ENCODE peak calls at places on chromosomes 6 and 20, in ten cellular contexts. One of them, this sample, is unnamed.

GRCh38 chr20:11274137-11274536 is 600.3 kb upstream of the JAG1 start:
- DNase-seq in HTR-8/SVneo: peak
- DNase-seq in astrocyte of the hippocampus: peak
- DNase-seq in tibial artery: no peak
- DNase-seq in CD8-positive, alpha-beta T cell: no peak
- DNase-seq in GDM1: peak
- DNase-seq in BE2C: peak
- DNase-seq in SK-N-SH: peak
- DNase-seq in iPS DF 6.9: peak
- DNase-seq in retina: peak
- DNase-seq in this sample: no peak

GRCh38 chr6:89597988-89598387 is 40.6 kb downstream of the LYRM2 start:
- DNase-seq in HTR-8/SVneo: peak
- DNase-seq in astrocyte of the hippocampus: peak
- DNase-seq in tibial artery: no peak
- DNase-seq in CD8-positive, alpha-beta T cell: no peak
- DNase-seq in GDM1: no peak
- DNase-seq in BE2C: no peak
- DNase-seq in SK-N-SH: peak
- DNase-seq in iPS DF 6.9: no peak
- DNase-seq in retina: peak
- DNase-seq in this sample: no peak

GRCh38 chr20:37417857-37418501 is 72.0 kb downstream of the SRC start:
- DNase-seq in HTR-8/SVneo: no peak
- DNase-seq in astrocyte of the hippocampus: peak
- DNase-seq in tibial artery: no peak
- DNase-seq in CD8-positive, alpha-beta T cell: no peak
- DNase-seq in GDM1: no peak
- DNase-seq in BE2C: no peak
- DNase-seq in SK-N-SH: no peak
- DNase-seq in iPS DF 6.9: no peak
- DNase-seq in retina: peak
- DNase-seq in this sample: no peak

GRCh38 chr6:18262812-18263560 is 1.3 kb downstream of the DEK start:
- DNase-seq in HTR-8/SVneo: no peak
- DNase-seq in astrocyte of the hippocampus: peak
- DNase-seq in tibial artery: no peak
- DNase-seq in CD8-positive, alpha-beta T cell: no peak
- DNase-seq in GDM1: no peak
- DNase-seq in BE2C: no peak
- DNase-seq in SK-N-SH: no peak
- DNase-seq in iPS DF 6.9: no peak
- DNase-seq in retina: peak
- DNase-seq in this sample: no peak

GRCh38 chr6:30918675-30919074 is 4.6 kb downstream of the VARS2 start:
- DNase-seq in HTR-8/SVneo: no peak
- DNase-seq in astrocyte of the hippocampus: no peak
- DNase-seq in tibial artery: no peak
- DNase-seq in CD8-positive, alpha-beta T cell: no peak
- DNase-seq in GDM1: peak
- DNase-seq in BE2C: no peak
- DNase-seq in SK-N-SH: no peak
- DNase-seq in iPS DF 6.9: no peak
- DNase-seq in retina: no peak
- DNase-seq in this sample: no peak

GRCh38 chr20:52031206-52031573 is 160.4 kb downstream of the ZFP64 start:
- DNase-seq in HTR-8/SVneo: peak
- DNase-seq in astrocyte of the hippocampus: no peak
- DNase-seq in tibial artery: no peak
- DNase-seq in CD8-positive, alpha-beta T cell: no peak
- DNase-seq in GDM1: no peak
- DNase-seq in BE2C: no peak
- DNase-seq in SK-N-SH: no peak
- DNase-seq in iPS DF 6.9: no peak
- DNase-seq in retina: no peak
- DNase-seq in this sample: no peak

GRCh38 chr6:25381077-25381476 is 101.9 kb downstream of the CARMIL1 start:
- DNase-seq in HTR-8/SVneo: no peak
- DNase-seq in astrocyte of the hippocampus: no peak
- DNase-seq in tibial artery: no peak
- DNase-seq in CD8-positive, alpha-beta T cell: no peak
- DNase-seq in GDM1: no peak
- DNase-seq in BE2C: no peak
- DNase-seq in SK-N-SH: no peak
- DNase-seq in iPS DF 6.9: no peak
- DNase-seq in retina: no peak
- DNase-seq in this sample: no peak

GRCh38 chr6:43668151-43669028 is 19.2 kb downstream of the MRPS18A start:
- DNase-seq in HTR-8/SVneo: peak
- DNase-seq in astrocyte of the hippocampus: peak
- DNase-seq in tibial artery: peak
- DNase-seq in CD8-positive, alpha-beta T cell: peak
- DNase-seq in GDM1: no peak
- DNase-seq in BE2C: peak
- DNase-seq in SK-N-SH: peak
- DNase-seq in iPS DF 6.9: no peak
- DNase-seq in retina: peak
- DNase-seq in this sample: no peak

GRCh38 chr6:28710466-28711191 is 184.9 kb downstream of the GPX5 start:
- DNase-seq in HTR-8/SVneo: no peak
- DNase-seq in astrocyte of the hippocampus: no peak
- DNase-seq in tibial artery: no peak
- DNase-seq in CD8-positive, alpha-beta T cell: no peak
- DNase-seq in GDM1: no peak
- DNase-seq in BE2C: peak
- DNase-seq in SK-N-SH: no peak
- DNase-seq in iPS DF 6.9: no peak
- DNase-seq in retina: no peak
- DNase-seq in this sample: no peak

GRCh38 chr6:34587325-34587724 is 31.2 kb upstream of the SPDEF start:
- DNase-seq in HTR-8/SVneo: no peak
- DNase-seq in astrocyte of the hippocampus: no peak
- DNase-seq in tibial artery: no peak
- DNase-seq in CD8-positive, alpha-beta T cell: no peak
- DNase-seq in GDM1: no peak
- DNase-seq in BE2C: no peak
- DNase-seq in SK-N-SH: no peak
- DNase-seq in iPS DF 6.9: no peak
- DNase-seq in retina: no peak
- DNase-seq in this sample: no peak

GRCh38 chr6:166411721-166412151 is 29.0 kb upstream of the MPC1 start:
- DNase-seq in HTR-8/SVneo: no peak
- DNase-seq in astrocyte of the hippocampus: no peak
- DNase-seq in tibial artery: peak
- DNase-seq in CD8-positive, alpha-beta T cell: peak
- DNase-seq in GDM1: no peak
- DNase-seq in BE2C: no peak
- DNase-seq in SK-N-SH: no peak
- DNase-seq in iPS DF 6.9: no peak
- DNase-seq in retina: no peak
- DNase-seq in this sample: no peak

GRCh38 chr6:34459899-34460593 is 5.8 kb upstream of the PACSIN1 start:
- DNase-seq in HTR-8/SVneo: peak
- DNase-seq in astrocyte of the hippocampus: peak
- DNase-seq in tibial artery: no peak
- DNase-seq in CD8-positive, alpha-beta T cell: peak
- DNase-seq in GDM1: peak
- DNase-seq in BE2C: peak
- DNase-seq in SK-N-SH: peak
- DNase-seq in iPS DF 6.9: peak
- DNase-seq in retina: peak
- DNase-seq in this sample: no peak

This sample was measured in sciatic nerve.